ENCODE peak calls at places on chromosomes 7 and 10, in four cellular contexts. B is gastrocnemius medialis, F is ovary, Y is Panc1. Z is an unnamed sample.

GRCh38 chr7:17521437-17521836 is 223.0 kb downstream of the AHR start:
- DNase-seq in Y (no peak), B (no peak), F (no peak), Z (peak; percentile 80)

GRCh38 chr10:50275650-50276235 is 24.4 kb upstream of the ASAH2 start:
- DNase-seq in Y (peak; percentile 13), B (peak; percentile 10), F (no peak), Z (peak; percentile 52)

GRCh38 chr10:27513451-27514191 is 9.5 kb downstream of the RAB18 start:
- DNase-seq in Y (no peak), F (no peak), B (no peak), Z (no peak)

GRCh38 chr10:810351-810846 is 120.9 kb upstream of the DIP2C start:
- DNase-seq in B (no peak), F (no peak), Y (no peak), Z (no peak)

GRCh38 chr7:97732567-97733275 is 835 bp downstream of the TAC1 start:
- DNase-seq in Y (no peak), F (no peak), B (no peak), Z (no peak)

GRCh38 chr10:18880530-18880929 is 168.1 kb upstream of the MALRD1 start:
- DNase-seq in F (no peak), B (no peak), Y (no peak), Z (no peak)

GRCh38 chr10:122407375-122408125 is 33.0 kb downstream of the PLEKHA1 start:
- DNase-seq in F (no peak), B (no peak), Y (no peak), Z (no peak)

GRCh38 chr7:16532272-16532671 is 5.6 kb downstream of the LRRC72 start:
- DNase-seq in F (no peak), Y (no peak), B (no peak), Z (no peak)

GRCh38 chr7:84841809-84842208 is 345.0 kb downstream of the SEMA3D start:
- DNase-seq in B (no peak), F (no peak), Y (no peak), Z (peak; percentile 0)

GRCh38 chr10:54650547-54650946 is 150.5 kb downstream of the PCDH15 start:
- DNase-seq in F (no peak), B (no peak), Y (no peak), Z (no peak)

GRCh38 chr10:114206902-114207301 is 27.7 kb downstream of the TDRD1 start:
- DNase-seq in F (no peak), B (no peak), Y (no peak), Z (no peak)

GRCh38 chr10:103077491-103078308 is 115.4 kb downstream of the NT5C2 start:
- DNase-seq in B (no peak), F (no peak), Y (no peak), Z (no peak)

GRCh38 chr7:2477447-2478386 is 1.5 kb upstream of the GRIFIN start:
- DNase-seq in F (no peak), Y (no peak), B (no peak), Z (peak; percentile 61)

GRCh38 chr7:50595538-50596102 is 30.4 kb upstream of the DDC start:
- DNase-seq in F (peak; percentile 63), B (no peak), Y (no peak), Z (peak; percentile 36)

GRCh38 chr10:46330881-46331280 is 44.1 kb downstream of the ANTXRL start:
- DNase-seq in B (no peak), Y (no peak), F (no peak), Z (no peak)
- TF ChIP-seq CTCF in B (no peak), Y (no peak), F (no peak), Z (no peak)

GRCh38 chr7:75756340-75757297 is 15.4 kb downstream of the CCL26 start:
- DNase-seq in B (no peak), F (no peak), Y (no peak), Z (peak; percentile 48)

GRCh38 chr7:75758491-75758890 is 13.5 kb downstream of the CCL26 start:
- DNase-seq in B (no peak), Y (no peak), F (no peak), Z (no peak)

GRCh38 chr7:75762350-75762917 is 9.6 kb downstream of the CCL26 start:
- DNase-seq in Y (peak; percentile 62), F (no peak), B (no peak), Z (peak; percentile 69)

GRCh38 chr7:75757860-75758259 is 14.2 kb downstream of the CCL26 start:
- DNase-seq in Y (no peak), F (no peak), B (no peak), Z (no peak)

GRCh38 chr7:75757298-75757676 is 14.7 kb downstream of the CCL26 start:
- DNase-seq in B (no peak), Y (no peak), F (no peak), Z (no peak)
- TF ChIP-seq CTCF in B (no peak), Y (peak; percentile 41), F (no peak), Z (no peak)

GRCh38 chr7:105935250-105935649 is 27.8 kb upstream of the CDHR3 start:
- DNase-seq in F (no peak), B (no peak), Y (no peak), Z (no peak)

GRCh38 chr7:105931179-105931578 is 31.9 kb upstream of the CDHR3 start:
- DNase-seq in B (no peak), F (no peak), Y (no peak), Z (no peak)

GRCh38 chr7:105937411-105937810 is 25.7 kb upstream of the CDHR3 start:
- DNase-seq in B (no peak), Y (no peak), F (no peak), Z (no peak)

GRCh38 chr7:105932835-105933477 is 30.1 kb upstream of the CDHR3 start:
- DNase-seq in F (no peak), Y (no peak), B (no peak), Z (peak; percentile 35)

DNA sequence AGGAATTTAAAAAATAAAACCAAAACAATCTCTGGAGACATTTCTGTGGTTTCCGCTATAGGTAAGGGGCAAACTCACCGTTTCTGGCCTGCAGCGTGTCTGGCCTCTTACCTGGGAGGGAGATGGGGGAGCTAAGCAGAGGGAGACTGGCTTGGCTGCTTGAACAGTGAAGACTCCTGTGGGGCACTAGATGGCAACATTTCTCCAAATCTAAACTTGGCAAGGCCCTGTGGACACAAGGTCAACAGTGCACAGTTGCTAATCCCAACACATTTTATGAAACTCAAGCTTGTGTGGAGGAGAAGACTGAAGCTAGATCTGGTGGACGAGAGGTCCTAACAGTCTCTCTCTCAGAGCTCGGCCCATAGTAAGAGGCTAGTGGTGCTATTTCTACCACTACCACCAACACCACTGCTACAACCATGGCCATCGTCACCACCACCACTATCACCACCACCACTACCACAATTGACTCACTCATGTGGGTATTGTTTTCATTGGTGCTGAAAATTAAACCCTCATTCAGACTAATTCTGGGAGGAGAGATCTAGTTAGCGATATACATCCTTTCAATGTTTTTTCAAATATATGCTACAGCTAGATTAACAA is 28.4 kb upstream of the CDHR3 start:
- DNase-seq in F (peak; percentile 40), Y (no peak), B (no peak), Z (peak; percentile 47)
- TF ChIP-seq CTCF in F (no peak), Y (peak; percentile 54), B (no peak), Z (peak; percentile 24)

GRCh38 chr7:74049997-74050798 is 22.2 kb downstream of the ELN start:
- DNase-seq in F (no peak), B (no peak), Y (no peak), Z (no peak)

GRCh38 chr7:74053589-74054186 is 25.7 kb downstream of the ELN start:
- DNase-seq in F (no peak), Y (no peak), B (no peak), Z (no peak)

GRCh38 chr7:74051193-74051592 is 23.2 kb downstream of the ELN start:
- DNase-seq in B (no peak), F (no peak), Y (no peak), Z (no peak)

GRCh38 chr7:74052628-74053027 is 24.7 kb downstream of the ELN start:
- DNase-seq in B (no peak), F (no peak), Y (no peak), Z (no peak)

GRCh38 chr7:74051629-74052410 is 23.8 kb downstream of the ELN start:
- DNase-seq in Y (no peak), F (no peak), B (no peak), Z (peak; percentile 56)
- TF ChIP-seq CTCF in Y (no peak), F (no peak), B (no peak), Z (peak; percentile 52)